ENCODE peak calls at places on chromosomes 6 and 20, in five cellular contexts. F is A549, I is heart left ventricle, K is GM12865, M is psoas muscle. V is an unnamed sample.

GRCh38 chr20:29408034-29408695 is 1849.3 kb upstream of the DEFB115 start:
- DNase-seq in K (no peak), I (no peak), M (peak), F (no peak), V (no peak)

GRCh38 chr6:168145747-168146596 is 67.0 kb upstream of the FRMD1 start:
- DNase-seq in I (no peak), K (no peak), F (no peak), M (no peak), V (no peak)

GRCh38 chr6:21909321-21909720 is 315.8 kb downstream of the SOX4 start:
- DNase-seq in F (no peak), M (no peak), K (no peak), I (no peak), V (no peak)

GRCh38 chr6:40948598-40948997 is 90.4 kb downstream of the UNC5CL start:
- DNase-seq in K (no peak), M (no peak), I (no peak), F (no peak), V (no peak)

GRCh38 chr20:25457886-25458680 is 50.6 kb downstream of the GINS1 start:
- DNase-seq in I (no peak), K (no peak), M (no peak), F (no peak), V (no peak)

GRCh38 chr20:31842471-31843157 is 2.8 kb downstream of the FOXS1 start:
- DNase-seq in F (no peak), I (peak), K (no peak), M (peak), V (no peak)

GRCh38 chr6:158819213-158819976 is at the start of gene EZR:
- DNase-seq in M (peak), I (peak), K (peak), F (peak), V (peak)

GRCh38 chr20:14919473-14920157 is 582.2 kb upstream of the FLRT3 start:
- DNase-seq in M (no peak), I (no peak), F (no peak), K (no peak), V (peak)

GRCh38 chr6:42281570-42281969 is 63.9 kb upstream of the MRPS10 start:
- DNase-seq in K (no peak), M (no peak), F (no peak), I (no peak), V (no peak)

GRCh38 chr6:80183019-80183418 is 76.5 kb downstream of the BCKDHB start:
- DNase-seq in I (no peak), M (no peak), K (no peak), F (no peak), V (no peak)

GRCh38 chr6:135938588-135939215 is 87.2 kb downstream of the PDE7B start:
- DNase-seq in M (peak), F (no peak), I (peak), K (peak), V (no peak)

GRCh38 chr6:191487-192312 is 100.6 kb upstream of the DUSP22 start:
- DNase-seq in M (no peak), F (no peak), K (no peak), I (no peak), V (no peak)

GRCh38 chr20:49956689-49957443 is 20.7 kb downstream of the RNF114 start:
- DNase-seq in F (no peak), I (peak), M (peak), K (peak), V (no peak)

GRCh38 chr6:166252601-166253000 is 55.6 kb downstream of the PRR18 start:
- DNase-seq in F (no peak), K (no peak), I (no peak), M (no peak), V (no peak)

GRCh38 chr20:2692886-2693285 is 306 bp downstream of the EBF4 start:
- DNase-seq in M (no peak), K (no peak), I (no peak), F (peak), V (no peak)

GRCh38 chr6:137776786-137777185 is 90.3 kb upstream of the TNFAIP3 start:
- DNase-seq in K (no peak), I (no peak), F (no peak), M (no peak), V (no peak)

GRCh38 chr6:13351271-13351670 is 22.9 kb upstream of the TBC1D7 start:
- DNase-seq in I (no peak), K (no peak), F (no peak), M (no peak), V (no peak)

GRCh38 chr6:117545161-117545595 is 57.1 kb downstream of the GOPC start:
- DNase-seq in F (no peak), K (no peak), M (no peak), I (no peak), V (no peak)

GRCh38 chr6:147283460-147283859 is 79.2 kb downstream of the STXBP5 start:
- DNase-seq in I (no peak), F (no peak), M (no peak), K (no peak), V (no peak)

GRCh38 chr6:278494-278893 is 13.8 kb upstream of the DUSP22 start:
- DNase-seq in M (no peak), I (no peak), F (no peak), K (no peak), V (no peak)

GRCh38 chr6:170122676-170123075 is 168.2 kb downstream of the DLL1 start:
- DNase-seq in M (no peak), I (no peak), F (no peak), K (no peak), V (no peak)

GRCh38 chr6:90068835-90069478 is 174.7 kb downstream of the GJA10 start:
- DNase-seq in F (no peak), I (no peak), M (no peak), K (no peak), V (no peak)

GRCh38 chr6:19834858-19835257 is 2.3 kb upstream of the ID4 start:
- DNase-seq in F (no peak), K (no peak), I (no peak), M (no peak), V (no peak)

GRCh38 chr6:79670789-79671188 is 39.7 kb downstream of the SH3BGRL2 start:
- DNase-seq in F (no peak), I (no peak), M (no peak), K (no peak), V (no peak)

DNA sequence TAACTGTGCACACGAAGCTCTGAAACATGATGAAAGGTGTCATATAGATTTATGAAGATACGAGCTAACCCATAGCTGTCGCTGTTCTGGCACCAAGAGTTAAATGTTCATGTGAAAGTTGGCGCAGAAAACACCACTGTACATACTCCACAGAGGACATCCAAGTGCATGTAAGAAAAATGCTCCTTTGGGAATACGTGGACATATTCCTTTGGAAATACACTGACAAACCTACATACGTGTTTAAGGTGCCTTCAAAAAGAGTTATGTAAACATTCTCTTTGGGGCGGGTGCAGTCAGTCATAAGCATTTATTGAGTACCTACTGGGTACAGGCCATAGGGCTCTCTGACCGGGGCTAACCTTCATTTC is 723 bp upstream of the ARID1B start:
- DNase-seq in I (no peak), F (no peak), M (no peak), K (peak), V (no peak)
- TF ChIP-seq CTCF in I (no peak), F (no peak), M (no peak), K (peak), V (no peak)

GRCh38 chr6:46655803-46656202 is 3.0 kb downstream of the SLC25A27 start:
- DNase-seq in F (peak), K (peak), I (no peak), M (no peak), V (peak)
- TF ChIP-seq CTCF in F (peak), K (no peak), I (no peak), M (peak), V (peak)

DNA sequence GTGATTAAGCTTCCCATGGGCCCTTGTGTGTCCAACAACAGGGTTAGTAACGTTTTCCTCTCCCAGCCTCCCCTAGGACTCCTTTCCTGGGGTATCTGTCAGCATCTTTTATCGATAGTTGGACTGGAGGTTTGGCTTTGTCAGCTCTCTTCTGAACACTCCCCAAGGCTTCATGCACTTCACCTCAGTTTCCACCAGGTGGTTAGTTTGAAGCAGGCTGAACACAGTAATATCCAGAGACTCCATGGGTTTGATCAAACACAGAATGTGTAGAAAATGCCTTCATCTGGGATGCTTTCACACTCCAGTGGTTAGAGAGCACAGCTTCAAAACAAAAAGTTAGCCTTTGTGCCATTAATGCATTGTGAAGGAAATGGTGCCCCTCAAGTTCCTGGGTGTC is 139.1 kb downstream of the SLC24A3 start:
- DNase-seq in M (no peak), F (no peak), I (no peak), K (no peak), V (no peak)
- TF ChIP-seq CTCF in M (no peak), F (no peak), I (no peak), K (no peak), V (peak)

GRCh38 chr20:45229264-45230056 is 8.3 kb downstream of the SEMG2 start:
- DNase-seq in M (no peak), I (no peak), K (peak), F (no peak), V (no peak)
- TF ChIP-seq CTCF in M (no peak), I (no peak), K (peak), F (peak), V (peak)

GRCh38 chr6:149302723-149303122 is 14.8 kb upstream of the TAB2 start:
- DNase-seq in F (no peak), K (no peak), I (no peak), M (no peak), V (no peak)
- TF ChIP-seq CTCF in F (no peak), K (no peak), I (no peak), M (no peak), V (no peak)

DNA sequence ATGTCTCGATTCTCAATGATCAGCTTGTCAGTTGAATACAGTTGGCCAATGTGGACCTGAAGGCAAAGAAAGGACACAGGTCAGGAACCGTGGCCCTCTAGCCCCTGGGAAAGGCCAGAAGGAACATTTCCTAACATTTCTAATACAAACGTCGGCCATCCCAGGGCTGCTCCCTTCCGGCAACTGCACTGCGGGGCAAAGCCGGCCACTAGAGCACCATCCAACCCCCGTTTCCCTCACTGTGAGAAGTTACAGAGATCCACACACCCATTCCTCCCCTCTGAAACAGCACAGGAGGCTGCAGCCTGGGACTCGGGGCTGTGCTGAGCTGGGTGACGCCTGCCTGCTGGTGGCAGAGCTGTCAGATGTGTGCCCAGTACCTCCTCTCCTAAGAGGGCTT is 24.3 kb downstream of the PPP1R3G start:
- DNase-seq in F (no peak), I (no peak), M (no peak), K (no peak), V (no peak)
- TF ChIP-seq CTCF in F (no peak), I (no peak), M (no peak), K (no peak), V (no peak)

GRCh38 chr6:10463040-10463439 is 48.2 kb upstream of the TFAP2A start:
- DNase-seq in F (no peak), M (no peak), K (no peak), I (no peak), V (no peak)

GRCh38 chr6:10463491-10464481 is 48.9 kb upstream of the TFAP2A start:
- DNase-seq in F (no peak), M (no peak), K (peak), I (no peak), V (no peak)

GRCh38 chr6:10458287-10458686 is 43.4 kb upstream of the TFAP2A start:
- DNase-seq in F (no peak), M (no peak), I (no peak), K (no peak), V (no peak)

GRCh38 chr6:10461850-10462249 is 47.0 kb upstream of the TFAP2A start:
- DNase-seq in F (no peak), M (no peak), K (no peak), I (no peak), V (no peak)

DNA sequence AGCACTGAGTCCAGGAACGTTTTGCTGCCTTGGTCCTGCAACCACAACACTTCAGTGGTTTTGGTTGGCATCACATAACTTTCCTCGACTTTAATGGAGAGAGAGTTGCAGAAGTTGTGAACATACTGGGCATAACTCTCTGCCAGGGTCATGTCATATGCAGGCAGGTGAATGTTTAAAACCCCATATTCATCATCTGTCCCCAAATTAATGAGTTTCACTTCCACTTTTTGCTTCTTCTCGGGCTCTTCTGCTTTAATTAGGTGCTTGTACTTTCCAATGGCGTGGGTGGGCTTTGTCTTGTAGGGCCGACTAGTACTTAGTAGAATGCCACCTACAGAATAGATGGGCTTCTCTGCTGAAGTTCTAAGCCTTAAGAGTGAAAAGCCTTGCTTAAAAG is 45.2 kb upstream of the TFAP2A start:
- DNase-seq in K (peak), I (no peak), M (no peak), F (no peak), V (no peak)
- TF ChIP-seq CTCF in K (no peak), I (no peak), M (no peak), F (no peak), V (no peak)

V was measured in progenitor cell of endocrine pancreas.